ENCODE peak calls at places on chromosomes 12 and 14, in eight cellular contexts. B is endothelial cell of umbilical vein; R is Panc1; P is HFF-Myc; X is PC-3; C is mammary epithelial cell; V is bronchial epithelial cell; J is CD8-positive, alpha-beta memory T cell. O is an unnamed sample.

GRCh38 chr12:64943686-64944085 is 119.2 kb downstream of the TBC1D30 start:
- DNase-seq in B (no peak), R (no peak), P (no peak), X (peak), C (peak), V (no peak), J (no peak), O (no peak)

GRCh38 chr14:84493779-84494178 is 1036.2 kb upstream of the FLRT2 start:
- DNase-seq in B (no peak), R (no peak), P (peak), X (no peak), C (no peak), V (no peak), J (no peak), O (no peak)

GRCh38 chr14:70595443-70596185 is 4.8 kb downstream of the MED6 start:
- DNase-seq in B (no peak), R (no peak), P (no peak), X (peak), C (peak), V (peak), J (no peak), O (no peak)

GRCh38 chr12:124967016-124967739 is 21.8 kb downstream of the DHX37 start:
- DNase-seq in B (no peak), R (no peak), P (no peak), X (no peak), C (no peak), V (no peak), J (no peak), O (no peak)

GRCh38 chr12:68792952-68793351 is 15.0 kb upstream of the MDM2 start:
- DNase-seq in B (peak), R (no peak), P (no peak), X (peak), C (peak), V (peak), J (peak), O (peak)

GRCh38 chr12:99707883-99708282 is 60.3 kb downstream of the GARIN6 start:
- DNase-seq in B (no peak), R (no peak), P (no peak), X (no peak), C (no peak), V (no peak), J (no peak), O (no peak)

GRCh38 chr12:75721231-75721641 is 209.8 kb upstream of the KRR1 start:
- DNase-seq in B (peak), R (no peak), P (no peak), X (no peak), C (no peak), V (no peak), J (no peak), O (no peak)

GRCh38 chr12:43942379-43942778 is 106.5 kb downstream of the TMEM117 start:
- DNase-seq in B (no peak), R (no peak), P (no peak), X (no peak), C (no peak), V (no peak), J (no peak), O (no peak)

GRCh38 chr14:94041551-94042346 is 15.6 kb downstream of the OTUB2 start:
- DNase-seq in B (no peak), R (no peak), P (no peak), X (no peak), C (no peak), V (no peak), J (no peak), O (no peak)

GRCh38 chr12:103986823-103987222 is 21.2 kb downstream of the TDG start:
- DNase-seq in B (no peak), R (no peak), P (no peak), X (no peak), C (no peak), V (no peak), J (no peak), O (no peak)

GRCh38 chr12:78674311-78675085 is 190.1 kb upstream of the SYT1 start:
- DNase-seq in B (no peak), R (no peak), P (no peak), X (no peak), C (no peak), V (peak), J (no peak), O (no peak)

GRCh38 chr12:57765003-57765697 is 1.7 kb downstream of the CYP27B1 start:
- DNase-seq in B (peak), R (no peak), P (no peak), X (peak), C (peak), V (peak), J (peak), O (peak)

GRCh38 chr14:96494331-96494730 is 7.9 kb upstream of the PAPOLA start:
- DNase-seq in B (no peak), R (no peak), P (no peak), X (no peak), C (no peak), V (no peak), J (no peak), O (no peak)

GRCh38 chr12:105945935-105946334 is 192.8 kb downstream of the NUAK1 start:
- DNase-seq in B (no peak), R (no peak), P (no peak), X (no peak), C (no peak), V (no peak), J (no peak), O (no peak)

GRCh38 chr14:95507174-95507573 is 9.3 kb downstream of the SYNE3 start:
- DNase-seq in B (peak), R (no peak), P (peak), X (peak), C (peak), V (peak), J (no peak), O (no peak)

GRCh38 chr14:46054526-46054925 is 597.1 kb downstream of the RPL10L start:
- DNase-seq in B (peak), R (no peak), P (peak), X (peak), C (peak), V (peak), J (no peak), O (no peak)

GRCh38 chr12:49225551-49226166 is 36.8 kb upstream of the TUBA1A start:
- DNase-seq in B (peak), R (no peak), P (no peak), X (peak), C (no peak), V (no peak), J (no peak), O (no peak)

GRCh38 chr12:14883663-14884062 is 2.0 kb downstream of the MGP start:
- DNase-seq in B (no peak), R (no peak), P (no peak), X (no peak), C (no peak), V (no peak), J (no peak), O (no peak)

GRCh38 chr12:62301799-62302133 is 41.6 kb downstream of the USP15 start:
- DNase-seq in B (no peak), R (no peak), P (no peak), X (no peak), C (no peak), V (no peak), J (no peak), O (no peak)

GRCh38 chr12:62306569-62307530 is 46.6 kb downstream of the USP15 start:
- DNase-seq in B (no peak), R (no peak), P (no peak), X (no peak), C (no peak), V (no peak), J (no peak), O (no peak)

GRCh38 chr12:62304560-62304959 is 44.4 kb downstream of the USP15 start:
- DNase-seq in B (no peak), R (no peak), P (no peak), X (no peak), C (no peak), V (no peak), J (no peak), O (no peak)

GRCh38 chr12:62308201-62308600 is 48.0 kb downstream of the USP15 start:
- DNase-seq in B (no peak), R (no peak), P (no peak), X (no peak), C (no peak), V (no peak), J (no peak), O (no peak)

GRCh38 chr12:62305778-62306177 is 45.6 kb downstream of the USP15 start:
- DNase-seq in B (no peak), R (no peak), P (no peak), X (no peak), C (no peak), V (no peak), J (no peak), O (no peak)
- H3K4me3 ChIP-seq in B (no peak), R (no peak), P (no peak), X (no peak), C (no peak), V (no peak), J (no peak), O (no peak)

GRCh38 chr12:120538281-120539156 is 4.4 kb downstream of the RNF10 start:
- DNase-seq in B (peak), R (no peak), P (no peak), X (peak), C (peak), V (peak), J (no peak), O (no peak)

GRCh38 chr12:120542166-120542565 is 8.0 kb downstream of the RNF10 start:
- DNase-seq in B (no peak), R (no peak), P (no peak), X (no peak), C (no peak), V (no peak), J (no peak), O (no peak)

GRCh38 chr12:120539303-120539702 is 5.1 kb downstream of the RNF10 start:
- DNase-seq in B (peak), R (no peak), P (no peak), X (peak), C (peak), V (peak), J (no peak), O (no peak)

GRCh38 chr12:120536064-120536791 is 2.1 kb downstream of the RNF10 start:
- DNase-seq in B (peak), R (no peak), P (no peak), X (peak), C (no peak), V (no peak), J (peak), O (peak)

DNA sequence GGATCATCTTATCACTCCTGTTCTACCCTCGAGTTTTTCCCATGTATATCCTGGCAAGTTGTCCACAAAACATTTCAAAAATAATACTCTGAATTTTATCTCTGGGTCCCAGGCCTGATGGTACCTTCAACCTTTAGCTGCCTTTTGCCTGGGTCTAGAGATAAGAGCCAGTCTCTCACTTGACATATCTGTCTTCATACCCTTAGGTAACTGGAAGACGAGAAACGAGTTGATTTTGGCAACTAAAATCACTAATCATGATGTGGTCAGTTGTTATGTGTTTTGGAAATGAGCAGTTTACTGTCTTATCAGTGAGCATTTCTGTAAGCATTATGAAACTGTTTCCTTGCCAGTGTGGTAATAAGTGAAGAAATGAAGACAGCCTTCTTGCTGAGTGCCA is 6.3 kb downstream of the RNF10 start:
- DNase-seq in B (peak), R (no peak), P (no peak), X (no peak), C (peak), V (no peak), J (no peak), O (no peak)
- H3K4me3 ChIP-seq in B (no peak), R (no peak), P (no peak), X (no peak), C (no peak), V (no peak), J (no peak), O (no peak)

GRCh38 chr12:48156648-48157015 is 683 bp downstream of the ASB8 start:
- DNase-seq in B (no peak), R (no peak), P (no peak), X (no peak), C (no peak), V (no peak), J (no peak), O (no peak)

GRCh38 chr12:48145981-48146380 is 11.3 kb downstream of the ASB8 start:
- DNase-seq in B (no peak), R (no peak), P (no peak), X (no peak), C (no peak), V (no peak), J (no peak), O (no peak)

GRCh38 chr12:48151103-48151771 is 6.1 kb downstream of the ASB8 start:
- DNase-seq in B (no peak), R (no peak), P (no peak), X (no peak), C (no peak), V (no peak), J (no peak), O (no peak)
- H3K4me3 ChIP-seq in B (no peak), R (no peak), P (no peak), X (no peak), C (no peak), V (no peak), J (no peak), O (no peak)

GRCh38 chr12:53500119-53500775 is 836 bp upstream of the TARBP2 start:
- DNase-seq in B (no peak), R (no peak), P (no peak), X (no peak), C (peak), V (peak), J (no peak), O (peak)

GRCh38 chr12:53502983-53503728 is 2.1 kb downstream of the TARBP2 start:
- DNase-seq in B (no peak), R (no peak), P (no peak), X (no peak), C (no peak), V (no peak), J (no peak), O (no peak)

GRCh38 chr12:53502331-53502730 is 1.2 kb downstream of the TARBP2 start:
- DNase-seq in B (peak), R (no peak), P (no peak), X (no peak), C (no peak), V (no peak), J (no peak), O (no peak)

GRCh38 chr12:53500776-53501614 is at the start of gene TARBP2:
- DNase-seq in B (peak), R (peak), P (peak), X (peak), C (peak), V (peak), J (peak), O (peak)

GRCh38 chr12:53501615-53502181 is 615 bp downstream of the TARBP2 start:
- DNase-seq in B (no peak), R (no peak), P (no peak), X (no peak), C (no peak), V (no peak), J (no peak), O (no peak)
- H3K4me3 ChIP-seq in B (peak), R (peak), P (peak), X (peak), C (peak), V (peak), J (peak), O (peak)

DNA sequence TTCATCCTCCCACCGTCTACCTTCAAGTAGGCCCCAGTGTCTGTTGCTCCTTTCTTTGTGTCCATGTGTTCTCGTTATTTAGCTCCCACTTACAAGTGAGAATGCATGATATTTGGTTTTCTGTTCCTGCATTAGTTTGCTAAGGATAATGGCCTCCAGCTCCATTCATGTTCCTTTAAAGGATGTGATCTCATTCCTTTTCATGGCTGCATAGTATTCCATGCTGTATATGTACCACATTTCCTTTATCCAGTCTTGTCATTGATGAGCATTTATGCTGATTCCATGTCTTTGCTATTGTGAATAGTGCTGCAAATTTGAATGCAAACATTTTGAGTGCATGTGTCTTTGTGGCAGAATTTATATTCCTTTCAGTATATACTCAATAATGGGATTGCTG is 259.6 kb upstream of the PELI2 start:
- DNase-seq in B (no peak), R (no peak), P (no peak), X (no peak), C (no peak), V (no peak), J (no peak), O (no peak)
- H3K4me3 ChIP-seq in B (no peak), R (no peak), P (no peak), X (no peak), C (no peak), V (no peak), J (no peak), O (no peak)

GRCh38 chr14:105061428-105062047 is 3.7 kb downstream of the GPR132 start:
- DNase-seq in B (no peak), R (no peak), P (no peak), X (no peak), C (no peak), V (no peak), J (peak), O (no peak)
- H3K4me3 ChIP-seq in B (no peak), R (no peak), P (no peak), X (no peak), C (no peak), V (no peak), J (peak), O (peak)

DNA sequence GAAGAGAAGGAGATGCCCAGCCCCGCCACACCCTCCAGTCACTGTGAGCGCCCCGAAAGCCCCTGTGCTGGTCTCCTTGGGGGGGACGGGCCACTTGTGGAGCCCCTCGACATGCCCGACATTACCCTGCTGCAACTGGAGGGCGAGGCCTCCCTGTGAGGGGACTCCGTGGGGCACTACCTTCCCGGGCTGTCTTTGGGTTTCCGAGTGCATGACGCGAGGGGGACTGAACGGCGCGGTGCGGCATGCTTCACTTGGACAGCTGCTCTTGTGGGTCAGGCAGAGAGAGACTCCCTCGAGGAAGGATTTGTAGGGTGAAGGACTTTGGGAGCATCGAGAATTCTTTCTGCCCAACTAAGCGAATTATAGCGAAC is 1.1 kb downstream of the CCDC184 start:
- DNase-seq in B (no peak), R (no peak), P (no peak), X (no peak), C (no peak), V (no peak), J (no peak), O (peak)
- H3K4me3 ChIP-seq in B (no peak), R (no peak), P (no peak), X (no peak), C (no peak), V (no peak), J (no peak), O (no peak)

O was measured in naive thymus-derived CD4-positive, alpha-beta T cell.